ENCODE peak calls at places on chromosome 3, in seven cellular contexts. One of them, this sample, is unnamed.

GRCh38 chr3:187822402-187822801 is 77.1 kb upstream of the BCL6 start:
- DNase-seq in cardiac muscle cell: no peak
- DNase-seq in GM20000: no peak
- DNase-seq in cardiac fibroblast: no peak
- DNase-seq in astrocyte of the spinal cord: no peak
- DNase-seq in mesothelial cell of epicardium: no peak
- DNase-seq in heart right ventricle: no peak
- DNase-seq in this sample: no peak

GRCh38 chr3:73624363-73625123 is at the start of gene PDZRN3:
- DNase-seq in cardiac fibroblast: peak
- DNase-seq in heart right ventricle: peak
- DNase-seq in astrocyte of the spinal cord: peak
- DNase-seq in mesothelial cell of epicardium: peak
- DNase-seq in GM20000: no peak
- DNase-seq in cardiac muscle cell: peak
- DNase-seq in this sample: no peak

GRCh38 chr3:45224824-45225464 is 1.1 kb downstream of the TMEM158 start:
- DNase-seq in astrocyte of the spinal cord: peak
- DNase-seq in cardiac muscle cell: peak
- DNase-seq in GM20000: peak
- DNase-seq in cardiac fibroblast: peak
- DNase-seq in mesothelial cell of epicardium: no peak
- DNase-seq in heart right ventricle: peak
- DNase-seq in this sample: peak

GRCh38 chr3:60323180-60323579 is 928.1 kb downstream of the FHIT start:
- DNase-seq in cardiac fibroblast: no peak
- DNase-seq in heart right ventricle: no peak
- DNase-seq in GM20000: no peak
- DNase-seq in cardiac muscle cell: no peak
- DNase-seq in astrocyte of the spinal cord: no peak
- DNase-seq in mesothelial cell of epicardium: no peak
- DNase-seq in this sample: no peak

GRCh38 chr3:157131861-157132260 is 28.1 kb downstream of the CCNL1 start:
- DNase-seq in astrocyte of the spinal cord: no peak
- DNase-seq in GM20000: no peak
- DNase-seq in cardiac fibroblast: no peak
- DNase-seq in cardiac muscle cell: no peak
- DNase-seq in mesothelial cell of epicardium: no peak
- DNase-seq in heart right ventricle: no peak
- DNase-seq in this sample: no peak

GRCh38 chr3:101928890-101929289 is 79.6 kb downstream of the NFKBIZ start:
- DNase-seq in cardiac muscle cell: peak
- DNase-seq in astrocyte of the spinal cord: peak
- DNase-seq in cardiac fibroblast: peak
- DNase-seq in heart right ventricle: no peak
- DNase-seq in mesothelial cell of epicardium: no peak
- DNase-seq in GM20000: no peak
- DNase-seq in this sample: no peak

GRCh38 chr3:186529204-186529999 is 14.8 kb downstream of the CRYGS start:
- DNase-seq in GM20000: no peak
- DNase-seq in cardiac muscle cell: no peak
- DNase-seq in mesothelial cell of epicardium: no peak
- DNase-seq in heart right ventricle: no peak
- DNase-seq in astrocyte of the spinal cord: no peak
- DNase-seq in cardiac fibroblast: no peak
- DNase-seq in this sample: no peak

GRCh38 chr3:56484096-56484495 is 15.8 kb upstream of the ERC2 start:
- DNase-seq in mesothelial cell of epicardium: no peak
- DNase-seq in astrocyte of the spinal cord: no peak
- DNase-seq in cardiac muscle cell: no peak
- DNase-seq in cardiac fibroblast: no peak
- DNase-seq in GM20000: no peak
- DNase-seq in heart right ventricle: no peak
- DNase-seq in this sample: no peak

GRCh38 chr3:177554900-177555759 is 357.8 kb upstream of the TBL1XR1 start:
- DNase-seq in cardiac muscle cell: peak
- DNase-seq in astrocyte of the spinal cord: peak
- DNase-seq in heart right ventricle: no peak
- DNase-seq in mesothelial cell of epicardium: no peak
- DNase-seq in cardiac fibroblast: peak
- DNase-seq in GM20000: no peak
- DNase-seq in this sample: no peak

GRCh38 chr3:86793786-86794185 is 197.2 kb downstream of the VGLL3 start:
- DNase-seq in heart right ventricle: no peak
- DNase-seq in astrocyte of the spinal cord: peak
- DNase-seq in cardiac fibroblast: peak
- DNase-seq in GM20000: no peak
- DNase-seq in cardiac muscle cell: peak
- DNase-seq in mesothelial cell of epicardium: no peak
- DNase-seq in this sample: no peak

GRCh38 chr3:49173792-49174170 is 2.4 kb downstream of the KLHDC8B start:
- DNase-seq in astrocyte of the spinal cord: peak
- DNase-seq in GM20000: no peak
- DNase-seq in cardiac muscle cell: peak
- DNase-seq in heart right ventricle: peak
- DNase-seq in mesothelial cell of epicardium: no peak
- DNase-seq in cardiac fibroblast: peak
- DNase-seq in this sample: no peak

GRCh38 chr3:126965526-126966080 is 17.3 kb upstream of the PLXNA1 start:
- DNase-seq in heart right ventricle: no peak
- DNase-seq in mesothelial cell of epicardium: no peak
- DNase-seq in cardiac fibroblast: no peak
- DNase-seq in cardiac muscle cell: no peak
- DNase-seq in astrocyte of the spinal cord: no peak
- DNase-seq in GM20000: no peak
- DNase-seq in this sample: no peak

GRCh38 chr3:174243194-174243593 is 615.9 kb upstream of the NAALADL2 start:
- DNase-seq in GM20000: no peak
- DNase-seq in cardiac muscle cell: peak
- DNase-seq in mesothelial cell of epicardium: no peak
- DNase-seq in cardiac fibroblast: peak
- DNase-seq in heart right ventricle: no peak
- DNase-seq in astrocyte of the spinal cord: peak
- DNase-seq in this sample: no peak

GRCh38 chr3:30751610-30752299 is 142.7 kb downstream of the GADL1 start:
- DNase-seq in cardiac muscle cell: peak
- DNase-seq in astrocyte of the spinal cord: peak
- DNase-seq in GM20000: peak
- DNase-seq in heart right ventricle: peak
- DNase-seq in mesothelial cell of epicardium: no peak
- DNase-seq in cardiac fibroblast: peak
- DNase-seq in this sample: no peak

GRCh38 chr3:133828576-133829309 is 23.1 kb downstream of the SRPRB start:
- DNase-seq in astrocyte of the spinal cord: no peak
- DNase-seq in heart right ventricle: peak
- DNase-seq in cardiac fibroblast: no peak
- DNase-seq in cardiac muscle cell: no peak
- DNase-seq in GM20000: no peak
- DNase-seq in mesothelial cell of epicardium: no peak
- DNase-seq in this sample: no peak

GRCh38 chr3:42712716-42713372 is 10.2 kb upstream of the HHATL start:
- DNase-seq in cardiac fibroblast: no peak
- DNase-seq in heart right ventricle: no peak
- DNase-seq in mesothelial cell of epicardium: no peak
- DNase-seq in GM20000: no peak
- DNase-seq in cardiac muscle cell: no peak
- DNase-seq in astrocyte of the spinal cord: no peak
- DNase-seq in this sample: no peak

GRCh38 chr3:119647843-119648575 is 12.4 kb downstream of the POPDC2 start:
- DNase-seq in astrocyte of the spinal cord: no peak
- DNase-seq in GM20000: no peak
- DNase-seq in cardiac muscle cell: peak
- DNase-seq in cardiac fibroblast: peak
- DNase-seq in heart right ventricle: no peak
- DNase-seq in mesothelial cell of epicardium: no peak
- DNase-seq in this sample: no peak

GRCh38 chr3:144585408-144585807 is 613.8 kb downstream of the DIPK2A start:
- DNase-seq in cardiac muscle cell: no peak
- DNase-seq in astrocyte of the spinal cord: no peak
- DNase-seq in mesothelial cell of epicardium: no peak
- DNase-seq in cardiac fibroblast: no peak
- DNase-seq in heart right ventricle: no peak
- DNase-seq in GM20000: no peak
- DNase-seq in this sample: no peak
- TF ChIP-seq CTCF in cardiac muscle cell: no peak
- TF ChIP-seq CTCF in astrocyte of the spinal cord: no peak
- TF ChIP-seq CTCF in mesothelial cell of epicardium: no peak
- TF ChIP-seq CTCF in cardiac fibroblast: no peak
- TF ChIP-seq CTCF in heart right ventricle: peak
- TF ChIP-seq CTCF in GM20000: peak
- TF ChIP-seq CTCF in this sample: no peak

GRCh38 chr3:15974647-15975046 is 176.9 kb upstream of the ANKRD28 start:
- DNase-seq in cardiac muscle cell: no peak
- DNase-seq in cardiac fibroblast: no peak
- DNase-seq in mesothelial cell of epicardium: no peak
- DNase-seq in GM20000: no peak
- DNase-seq in heart right ventricle: no peak
- DNase-seq in astrocyte of the spinal cord: no peak
- DNase-seq in this sample: no peak
- TF ChIP-seq CTCF in cardiac muscle cell: no peak
- TF ChIP-seq CTCF in cardiac fibroblast: peak
- TF ChIP-seq CTCF in mesothelial cell of epicardium: no peak
- TF ChIP-seq CTCF in GM20000: no peak
- TF ChIP-seq CTCF in heart right ventricle: no peak
- TF ChIP-seq CTCF in astrocyte of the spinal cord: peak
- TF ChIP-seq CTCF in this sample: peak

DNA sequence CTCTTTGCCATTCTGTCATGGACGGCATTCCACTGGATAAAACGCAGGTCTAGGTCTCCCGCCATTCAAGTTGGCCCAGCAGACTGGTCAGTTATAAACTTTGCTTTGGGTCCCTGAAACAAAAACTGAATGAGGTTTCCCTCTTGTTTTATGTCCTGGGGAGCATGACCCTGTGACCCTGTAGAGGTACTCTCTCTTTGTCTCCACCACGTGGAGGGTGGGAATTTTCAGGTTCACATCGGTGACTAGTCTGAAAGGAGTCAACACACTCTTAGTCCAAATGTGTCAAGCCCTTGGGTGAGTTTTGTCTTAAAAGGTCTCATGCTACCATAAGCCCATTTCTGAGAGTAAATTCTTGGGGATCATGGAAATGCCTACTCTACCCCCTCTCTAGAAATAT is 139.9 kb downstream of the PLCH1 start:
- DNase-seq in GM20000: no peak
- DNase-seq in mesothelial cell of epicardium: no peak
- DNase-seq in cardiac muscle cell: no peak
- DNase-seq in astrocyte of the spinal cord: no peak
- DNase-seq in heart right ventricle: no peak
- DNase-seq in cardiac fibroblast: no peak
- DNase-seq in this sample: no peak
- TF ChIP-seq CTCF in GM20000: no peak
- TF ChIP-seq CTCF in mesothelial cell of epicardium: no peak
- TF ChIP-seq CTCF in cardiac muscle cell: no peak
- TF ChIP-seq CTCF in astrocyte of the spinal cord: no peak
- TF ChIP-seq CTCF in heart right ventricle: no peak
- TF ChIP-seq CTCF in cardiac fibroblast: no peak
- TF ChIP-seq CTCF in this sample: no peak

DNA sequence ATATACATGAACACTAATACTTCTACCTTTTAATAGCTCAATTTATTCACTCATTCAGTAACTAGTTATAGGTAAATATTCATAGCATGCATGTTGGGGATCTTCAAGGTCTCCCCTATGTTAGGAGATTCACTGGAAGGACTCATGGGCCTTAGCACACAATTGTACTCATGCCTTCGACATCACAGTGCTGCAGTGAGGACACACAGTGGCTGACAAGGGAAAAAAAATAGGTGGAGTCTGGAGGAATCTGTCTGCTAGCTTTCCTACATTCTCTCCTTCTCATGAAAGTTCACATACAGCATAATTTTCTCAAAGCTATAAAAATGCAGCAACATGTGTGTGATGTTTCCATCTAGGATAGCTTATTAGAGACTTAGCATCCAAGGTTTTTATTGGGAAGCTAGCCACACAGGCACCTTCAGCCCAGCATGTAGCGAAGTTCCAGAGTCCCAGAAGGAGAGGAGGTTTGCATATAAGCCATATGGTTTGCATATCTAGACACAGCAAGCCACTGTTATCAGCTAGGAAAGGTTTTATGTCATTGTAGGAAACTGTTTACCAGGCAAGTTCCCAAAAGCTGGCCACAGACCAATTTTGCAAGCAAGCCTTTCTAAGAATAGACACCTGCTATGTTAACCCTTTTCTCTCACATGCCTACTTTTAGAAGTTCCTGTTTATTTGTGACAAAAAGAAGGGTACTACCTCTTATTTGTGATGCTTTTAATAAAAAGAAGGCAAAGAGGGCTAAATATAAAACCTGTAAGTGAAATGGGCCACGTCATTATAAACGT is 46.4 kb downstream of the MORC1 start:
- DNase-seq in GM20000: no peak
- DNase-seq in cardiac fibroblast: no peak
- DNase-seq in mesothelial cell of epicardium: no peak
- DNase-seq in cardiac muscle cell: no peak
- DNase-seq in heart right ventricle: no peak
- DNase-seq in astrocyte of the spinal cord: no peak
- DNase-seq in this sample: no peak
- TF ChIP-seq CTCF in GM20000: no peak
- TF ChIP-seq CTCF in cardiac fibroblast: no peak
- TF ChIP-seq CTCF in mesothelial cell of epicardium: no peak
- TF ChIP-seq CTCF in cardiac muscle cell: no peak
- TF ChIP-seq CTCF in heart right ventricle: no peak
- TF ChIP-seq CTCF in astrocyte of the spinal cord: no peak
- TF ChIP-seq CTCF in this sample: no peak

DNA sequence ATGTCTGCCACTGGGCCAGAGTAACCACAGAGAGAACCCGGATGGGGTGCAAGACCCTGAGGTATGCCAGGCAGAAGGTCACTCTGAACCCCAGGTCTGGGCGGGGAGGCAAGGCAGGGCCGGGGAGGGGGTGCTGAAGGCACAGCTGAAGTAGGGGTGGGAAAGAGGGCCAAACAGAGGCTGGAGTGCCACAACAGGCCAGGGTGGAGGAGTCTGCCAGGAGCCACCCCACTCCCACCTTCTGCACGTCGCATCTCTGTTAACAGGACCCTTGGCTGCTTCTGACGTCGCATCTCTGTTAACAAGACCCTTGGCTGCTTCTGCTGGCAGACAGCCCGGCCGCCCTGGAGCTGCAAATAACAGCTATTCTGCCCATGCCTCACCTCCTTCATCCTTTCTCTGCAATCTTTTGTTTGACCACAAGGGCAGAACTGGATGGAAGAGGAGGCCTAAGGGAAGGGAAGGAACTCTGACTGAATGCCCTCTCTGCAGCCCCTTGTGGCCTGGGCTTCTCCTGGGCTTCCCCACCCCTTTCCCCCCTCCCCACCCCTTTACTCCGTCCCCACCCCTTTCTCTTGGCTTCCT is 20.6 kb upstream of the FBLN2 start:
- DNase-seq in mesothelial cell of epicardium: no peak
- DNase-seq in cardiac muscle cell: peak
- DNase-seq in GM20000: no peak
- DNase-seq in heart right ventricle: no peak
- DNase-seq in cardiac fibroblast: peak
- DNase-seq in astrocyte of the spinal cord: no peak
- DNase-seq in this sample: no peak
- TF ChIP-seq CTCF in mesothelial cell of epicardium: peak
- TF ChIP-seq CTCF in cardiac muscle cell: peak
- TF ChIP-seq CTCF in GM20000: no peak
- TF ChIP-seq CTCF in heart right ventricle: no peak
- TF ChIP-seq CTCF in cardiac fibroblast: peak
- TF ChIP-seq CTCF in astrocyte of the spinal cord: peak
- TF ChIP-seq CTCF in this sample: no peak